ENCODE peak calls at places on chromosomes 3 and 15, in seven cellular contexts. D, W, U, F, I, B and Y are unnamed samples.

GRCh38 chr3:100781311-100781710 is 72.0 kb downstream of the TFG start:
- DNase-seq in F (no peak), I (no peak), B (no peak), D (no peak), W (no peak), U (no peak), Y (no peak)

GRCh38 chr15:27361418-27361817 is 390.4 kb downstream of the GABRG3 start:
- DNase-seq in B (no peak), W (no peak), U (no peak), D (no peak), I (no peak), F (no peak), Y (no peak)

GRCh38 chr3:51384145-51384729 is 854 bp upstream of the MANF start:
- DNase-seq in W (peak), U (no peak), I (no peak), D (no peak), B (peak), F (peak), Y (no peak)

GRCh38 chr3:65044401-65044800 is 356.6 kb upstream of the ADAMTS9 start:
- DNase-seq in W (no peak), F (no peak), I (no peak), D (no peak), B (no peak), U (no peak), Y (no peak)

GRCh38 chr3:150636258-150636657 is 33.1 kb downstream of the SELENOT start:
- DNase-seq in U (no peak), F (no peak), B (no peak), W (no peak), D (no peak), I (no peak), Y (no peak)

GRCh38 chr3:193942516-193943055 is 193.4 kb upstream of the HES1 start:
- DNase-seq in U (no peak), D (no peak), W (no peak), I (no peak), B (peak), F (no peak), Y (no peak)

GRCh38 chr3:123104550-123104949 is 37.7 kb downstream of the PDIA5 start:
- DNase-seq in D (no peak), W (peak), B (no peak), I (no peak), F (peak), U (no peak), Y (no peak)

GRCh38 chr3:100002599-100003350 is 111.5 kb downstream of the FILIP1L start:
- DNase-seq in I (peak), F (no peak), W (no peak), U (no peak), D (no peak), B (no peak), Y (no peak)

GRCh38 chr3:73508330-73508954 is 116.3 kb downstream of the PDZRN3 start:
- DNase-seq in B (peak), W (no peak), D (peak), F (no peak), I (peak), U (no peak), Y (no peak)

GRCh38 chr3:3200632-3201212 is 21.2 kb upstream of the CRBN start:
- DNase-seq in F (no peak), I (peak), U (peak), D (no peak), B (peak), W (no peak), Y (no peak)

GRCh38 chr3:52719618-52720017 is 13.7 kb downstream of the SPCS1 start:
- DNase-seq in I (no peak), F (no peak), W (no peak), B (no peak), U (no peak), D (no peak), Y (no peak)

GRCh38 chr3:156135921-156136655 is 15.7 kb downstream of the KCNAB1 start:
- DNase-seq in U (no peak), F (no peak), I (no peak), B (peak), D (no peak), W (no peak), Y (peak)

DNA sequence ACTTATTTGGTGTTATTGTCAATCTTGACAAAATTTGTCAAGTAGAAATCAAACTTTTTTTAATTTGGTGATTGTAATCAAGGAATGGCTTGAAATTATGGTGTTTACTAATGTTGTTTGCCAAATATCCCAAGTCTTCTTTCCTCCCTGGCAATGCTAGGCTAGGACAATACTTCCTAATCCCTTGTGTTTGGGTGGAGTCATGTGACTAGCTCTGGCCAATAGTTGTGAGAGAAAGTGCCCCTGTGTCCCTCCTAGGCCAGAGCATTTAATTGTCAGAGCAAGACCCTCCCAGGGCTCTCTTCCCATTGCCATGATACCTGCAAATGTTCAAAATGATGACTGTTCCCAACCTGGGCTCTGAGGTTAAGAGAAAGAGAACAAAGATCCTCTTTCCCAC is 132.7 kb downstream of the ANXA2 start:
- DNase-seq in W (no peak), U (no peak), B (no peak), D (no peak), I (no peak), F (no peak), Y (no peak)
- TF ChIP-seq POLR2AphosphoS5 in W (no peak), U (no peak), B (no peak), D (no peak), I (no peak), F (no peak), Y (no peak)

DNA sequence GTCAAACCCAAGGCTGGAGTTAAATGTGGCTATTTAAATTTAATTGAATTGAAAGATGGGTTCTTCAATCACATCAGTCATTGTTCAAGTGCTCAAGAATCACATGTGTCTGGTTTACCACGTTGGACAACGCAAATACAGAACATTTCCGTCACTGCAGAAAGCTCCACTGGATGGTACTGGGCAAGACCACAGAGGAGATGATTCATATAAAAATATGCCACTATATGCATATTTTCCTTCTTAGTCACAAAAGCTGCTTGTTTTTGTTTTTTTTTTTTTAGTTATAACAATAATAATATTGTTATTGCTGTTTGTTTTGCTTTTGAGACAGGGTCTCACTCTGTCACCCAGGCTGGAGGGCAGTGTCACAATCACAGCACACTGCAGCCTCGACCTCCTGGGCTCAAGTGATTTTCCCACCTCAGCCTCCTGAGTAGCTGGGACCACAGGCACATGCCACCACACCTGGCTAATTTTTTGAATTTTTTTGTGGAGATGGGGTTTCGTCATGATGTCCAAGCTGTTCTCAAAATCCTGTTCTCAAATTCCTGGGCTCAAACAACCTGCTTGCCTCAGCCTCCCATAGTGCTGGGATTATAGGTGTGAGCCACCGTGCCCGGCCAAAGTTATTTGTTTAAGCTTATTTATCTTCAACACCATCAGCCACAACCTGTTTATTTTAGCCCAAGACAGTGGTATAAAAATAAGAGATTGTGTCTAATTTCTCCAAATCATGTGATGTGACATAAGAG is 19.4 kb downstream of the RTP3 start:
- DNase-seq in B (no peak), I (peak), U (no peak), D (no peak), W (no peak), F (no peak), Y (no peak)
- TF ChIP-seq POLR2AphosphoS5 in B (no peak), I (no peak), U (no peak), D (no peak), W (no peak), F (no peak), Y (no peak)

GRCh38 chr15:74038707-74039655 is 43.4 kb downstream of the GOLGA6A start:
- DNase-seq in I (no peak), U (no peak), B (no peak), W (no peak), F (no peak), D (no peak), Y (no peak)

GRCh38 chr15:74041311-74041756 is 41.0 kb downstream of the GOLGA6A start:
- DNase-seq in F (no peak), D (no peak), I (no peak), W (no peak), U (no peak), B (no peak), Y (no peak)

GRCh38 chr15:74041777-74042435 is 40.4 kb downstream of the GOLGA6A start:
- DNase-seq in F (no peak), B (no peak), I (no peak), D (no peak), W (no peak), U (no peak), Y (no peak)

GRCh38 chr15:74039656-74040010 is 42.7 kb downstream of the GOLGA6A start:
- DNase-seq in U (no peak), W (no peak), B (no peak), F (no peak), D (no peak), I (no peak), Y (no peak)

DNA sequence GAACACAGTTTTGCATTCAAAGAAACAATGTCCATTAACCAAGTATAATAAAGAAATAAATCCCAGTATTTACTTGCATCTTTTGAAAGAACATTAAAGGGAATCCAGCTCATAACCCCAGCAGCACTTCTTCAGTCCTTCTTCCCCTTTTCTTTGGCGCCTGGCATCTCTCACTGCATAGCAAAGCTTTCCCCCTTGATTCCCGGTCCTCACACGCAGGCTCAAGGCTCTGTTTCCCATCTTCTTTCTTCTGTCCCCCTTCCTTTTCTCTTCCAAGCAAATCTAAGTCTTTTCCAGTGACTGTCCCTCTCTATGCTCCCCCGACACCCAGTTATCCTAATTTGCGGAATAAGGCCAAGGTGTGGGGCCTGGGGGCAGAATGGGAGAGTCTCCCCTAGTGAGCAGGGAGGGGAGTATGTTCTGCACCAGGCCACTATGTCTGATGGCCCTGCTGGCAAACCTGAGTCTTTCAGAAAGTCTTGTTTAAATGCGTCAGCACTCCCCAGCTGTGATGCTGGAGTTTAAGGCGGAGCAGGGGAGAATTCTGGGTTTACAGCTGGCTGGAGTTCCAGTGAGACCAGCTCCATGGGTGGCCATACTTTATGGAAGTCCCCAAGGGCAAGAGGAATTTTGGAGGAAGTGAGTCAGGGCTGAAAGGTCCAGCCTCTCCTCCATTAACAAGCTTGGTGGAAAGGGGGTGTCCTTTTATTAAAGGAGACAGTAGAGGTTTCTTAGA is 42.1 kb downstream of the GOLGA6A start:
- DNase-seq in D (no peak), F (no peak), W (no peak), B (no peak), I (no peak), U (no peak), Y (no peak)
- TF ChIP-seq POLR2AphosphoS5 in D (no peak), F (no peak), W (no peak), B (no peak), I (no peak), U (no peak), Y (no peak)

GRCh38 chr3:186058225-186058624 is 50.7 kb downstream of the ETV5 start:
- DNase-seq in B (no peak), U (no peak), W (no peak), D (no peak), F (no peak), I (no peak), Y (no peak)

GRCh38 chr3:186057594-186057993 is 51.3 kb downstream of the ETV5 start:
- DNase-seq in F (no peak), W (no peak), U (no peak), I (no peak), D (no peak), B (peak), Y (no peak)

GRCh38 chr3:186053954-186054353 is 54.9 kb downstream of the ETV5 start:
- DNase-seq in D (no peak), F (peak), W (no peak), U (no peak), I (no peak), B (peak), Y (no peak)

GRCh38 chr3:186052096-186052495 is 56.8 kb downstream of the ETV5 start:
- DNase-seq in D (no peak), W (no peak), U (no peak), I (no peak), F (no peak), B (no peak), Y (no peak)

GRCh38 chr3:186054481-186055399 is 54.1 kb downstream of the ETV5 start:
- DNase-seq in F (no peak), D (no peak), U (no peak), W (no peak), I (no peak), B (no peak), Y (no peak)
- TF ChIP-seq POLR2AphosphoS5 in F (no peak), D (no peak), U (no peak), W (no peak), I (no peak), B (no peak), Y (no peak)

GRCh38 chr3:189842681-189843602 is 211.8 kb downstream of the TP63 start:
- DNase-seq in D (no peak), F (no peak), U (no peak), W (no peak), I (no peak), B (no peak), Y (no peak)

GRCh38 chr3:189836795-189837194 is 205.6 kb downstream of the TP63 start:
- DNase-seq in F (no peak), U (no peak), I (no peak), W (no peak), B (no peak), D (no peak), Y (no peak)

GRCh38 chr3:189841474-189842205 is 210.5 kb downstream of the TP63 start:
- DNase-seq in F (no peak), D (no peak), U (no peak), W (no peak), I (no peak), B (peak), Y (no peak)

GRCh38 chr3:189838291-189838690 is 207.1 kb downstream of the TP63 start:
- DNase-seq in I (no peak), B (no peak), D (no peak), F (no peak), W (no peak), U (no peak), Y (no peak)

DNA sequence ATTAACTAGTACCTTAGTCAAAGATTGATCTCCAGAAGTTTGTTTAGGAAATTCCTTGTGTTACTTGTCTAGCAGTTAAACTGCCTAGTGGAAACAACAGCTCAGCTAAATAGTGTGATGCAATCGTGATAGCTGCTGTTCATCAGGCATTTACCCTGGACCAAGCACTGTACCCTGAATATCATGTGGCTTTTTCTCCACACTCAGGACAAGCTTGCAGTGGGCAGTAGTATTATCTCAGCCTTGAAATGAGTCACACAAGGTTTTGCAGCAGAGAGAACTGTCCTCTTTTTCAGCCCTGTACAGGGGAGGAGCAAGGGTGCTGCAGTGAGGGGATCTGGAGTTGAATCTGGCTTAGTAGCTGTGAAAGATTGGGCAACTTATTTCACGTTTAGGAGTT is 208.4 kb downstream of the TP63 start:
- DNase-seq in D (no peak), U (no peak), B (no peak), W (no peak), F (no peak), I (no peak), Y (no peak)
- TF ChIP-seq POLR2AphosphoS5 in D (no peak), U (no peak), B (no peak), W (no peak), F (no peak), I (no peak), Y (no peak)

GRCh38 chr15:92880796-92881569 is 19.1 kb upstream of the CHD2 start:
- DNase-seq in W (no peak), D (no peak), B (no peak), U (no peak), I (no peak), F (no peak), Y (no peak)
- TF ChIP-seq POLR2AphosphoS5 in W (no peak), D (no peak), B (no peak), U (no peak), I (no peak), F (no peak), Y (no peak)

DNA sequence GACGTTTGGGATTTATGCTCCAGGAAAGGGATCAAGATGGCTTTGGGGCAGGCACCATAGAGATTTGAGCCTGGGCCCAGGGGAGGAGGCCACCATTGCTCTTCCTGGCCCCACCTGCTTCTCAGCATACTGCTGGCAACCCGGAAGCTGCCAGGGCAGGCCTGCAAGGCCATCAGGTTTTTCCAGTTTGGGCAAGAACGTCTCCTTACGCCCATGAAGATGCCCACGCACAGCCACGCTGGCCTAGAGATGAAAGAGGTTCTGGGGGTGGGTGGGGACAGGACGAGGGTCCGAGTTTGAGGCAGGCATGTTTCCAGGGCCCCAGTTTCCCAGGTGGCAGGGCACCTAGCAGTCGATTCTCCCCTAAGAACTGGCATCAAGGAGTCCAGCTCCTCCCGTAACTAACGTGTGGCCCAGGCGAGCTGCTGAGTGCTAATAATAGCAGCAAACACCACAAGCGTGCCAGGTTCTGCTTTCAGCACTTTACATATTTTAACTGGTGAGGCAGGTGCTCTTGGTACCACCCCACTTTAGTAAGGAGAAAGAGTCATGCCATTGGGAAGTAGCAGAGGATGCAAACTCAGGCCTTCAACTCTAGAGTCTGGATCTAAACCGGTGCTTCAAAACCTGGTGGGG is 45.8 kb downstream of the ZNF710 start:
- DNase-seq in I (no peak), W (no peak), F (no peak), U (no peak), B (no peak), D (peak), Y (no peak)
- TF ChIP-seq POLR2AphosphoS5 in I (peak), W (peak), F (peak), U (no peak), B (no peak), D (no peak), Y (no peak)

GRCh38 chr3:171321241-171321640 is 139.0 kb downstream of the TNIK start:
- DNase-seq in I (no peak), B (no peak), W (no peak), U (no peak), D (no peak), F (no peak), Y (no peak)

GRCh38 chr3:171321959-171322358 is 138.2 kb downstream of the TNIK start:
- DNase-seq in U (no peak), D (no peak), B (no peak), W (no peak), I (no peak), F (no peak), Y (no peak)

GRCh38 chr3:171323934-171324535 is 136.2 kb downstream of the TNIK start:
- DNase-seq in U (no peak), D (no peak), B (no peak), W (no peak), F (no peak), I (no peak), Y (no peak)

GRCh38 chr3:171317133-171317532 is 143.1 kb downstream of the TNIK start:
- DNase-seq in B (no peak), I (no peak), U (no peak), F (no peak), W (no peak), D (no peak), Y (no peak)

GRCh38 chr3:171320721-171321120 is 139.5 kb downstream of the TNIK start:
- DNase-seq in U (no peak), F (no peak), I (no peak), D (no peak), B (no peak), W (no peak), Y (no peak)
- TF ChIP-seq POLR2AphosphoS5 in U (no peak), F (peak), I (no peak), D (no peak), B (no peak), W (no peak), Y (no peak)